ENCODE peak calls at places on chromosomes 11 and 22, in ten cellular contexts. C is lower leg skin, Q is heart left ventricle, V is cardiac fibroblast, O is GM12878, B is AG10803, Z is OCI-LY7, U is retinal pigment epithelial cell, P is GM06990, T is hepatocyte. D is an unnamed sample.
A peak's percentile ranks its signal among the peaks of the same experiment; 100 is the strongest.

GRCh38 chr11:70315726-70316125 is 45.2 kb downstream of the PPFIA1 start:
- DNase-seq in T (no peak), O (no peak), Q (no peak), C (no peak), P (no peak), Z (no peak), V (no peak), B (no peak), U (no peak), D (no peak)

GRCh38 chr22:25159028-25159427 is 40.6 kb upstream of the CRYBB3 start:
- DNase-seq in T (no peak), Q (no peak), C (no peak), Z (no peak), U (no peak), B (no peak), P (no peak), V (peak; percentile 16), O (no peak), D (no peak)

GRCh38 chr11:5289696-5290095 is 12.1 kb downstream of the OR51B4 start:
- DNase-seq in U (no peak), Z (no peak), O (no peak), P (no peak), B (peak; percentile 22), V (no peak), C (no peak), T (no peak), Q (no peak), D (no peak)

GRCh38 chr22:50610581-50610980 is 10.0 kb downstream of the MAPK8IP2 start:
- DNase-seq in O (no peak), V (no peak), U (no peak), T (no peak), Q (no peak), P (no peak), B (no peak), Z (no peak), C (no peak), D (no peak)

GRCh38 chr11:2681408-2682145 is 18.2 kb downstream of the KCNQ1OT1 start:
- DNase-seq in Q (no peak), T (no peak), C (no peak), B (no peak), U (no peak), V (no peak), O (no peak), Z (no peak), P (no peak), D (no peak)

GRCh38 chr11:78290293-78291176 is 101.8 kb downstream of the USP35 start:
- DNase-seq in Z (peak; percentile 5), V (peak; percentile 88), T (peak; percentile 50), C (peak; percentile 85), P (no peak), B (peak; percentile 85), U (no peak), Q (no peak), O (no peak), D (no peak)

GRCh38 chr11:36044636-36045035 is 100.8 kb downstream of the LDLRAD3 start:
- DNase-seq in Z (no peak), O (no peak), B (no peak), C (no peak), P (no peak), T (no peak), V (no peak), Q (no peak), U (no peak), D (no peak)

GRCh38 chr11:69642549-69642912 is 1.6 kb downstream of the CCND1 start:
- DNase-seq in V (no peak), Z (no peak), O (no peak), Q (peak; percentile 57), B (no peak), P (no peak), U (no peak), C (no peak), T (peak; percentile 55), D (no peak)

GRCh38 chr11:66986178-66986545 is 11.1 kb downstream of the C11orf86 start:
- DNase-seq in B (no peak), U (no peak), C (no peak), T (no peak), Z (no peak), P (no peak), O (no peak), Q (no peak), V (no peak), D (no peak)

GRCh38 chr11:133913761-133914160 is 43.0 kb downstream of the IGSF9B start:
- DNase-seq in Z (no peak), V (no peak), C (no peak), U (no peak), O (no peak), T (no peak), Q (no peak), P (no peak), B (no peak), D (no peak)

GRCh38 chr11:25602149-25602548 is 729.8 kb upstream of the ANO3 start:
- DNase-seq in B (no peak), Q (no peak), Z (no peak), O (no peak), P (no peak), U (no peak), V (no peak), C (no peak), T (no peak), D (no peak)

DNA sequence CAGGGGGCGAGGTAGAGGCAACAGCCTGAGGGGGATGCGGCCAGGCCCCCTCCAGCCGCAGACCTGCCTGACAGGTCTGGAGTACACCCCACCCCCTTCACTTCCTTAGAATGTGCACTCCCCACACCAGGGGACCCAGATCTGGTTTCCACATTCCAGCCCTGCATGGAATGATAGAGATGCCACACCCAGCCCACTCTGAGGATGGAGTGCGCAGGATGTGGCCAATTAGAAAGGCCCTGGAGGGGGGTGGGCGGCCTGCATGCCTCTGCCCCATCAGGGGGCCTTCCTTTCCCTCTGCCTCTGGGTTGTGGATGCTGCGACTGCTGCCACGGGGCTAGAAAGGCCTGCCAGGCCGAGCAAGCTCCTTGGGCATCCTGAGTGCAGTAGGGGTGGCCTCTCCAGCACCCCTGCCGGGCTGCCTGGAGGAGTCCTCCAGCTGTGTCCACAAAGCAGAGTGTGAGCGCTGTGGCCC is 28.2 kb upstream of the MGAT3 start:
- DNase-seq in B (no peak), O (no peak), Q (no peak), P (no peak), Z (no peak), C (no peak), V (no peak), T (peak; percentile 40), U (no peak), D (no peak)
- TF ChIP-seq CTCF in B (no peak), O (no peak), Q (no peak), P (no peak), Z (no peak), C (no peak), V (no peak), T (no peak), U (no peak), D (no peak)

GRCh38 chr22:17977371-17977770 is 47.0 kb downstream of the MICAL3 start:
- DNase-seq in B (no peak), T (no peak), V (no peak), O (no peak), U (no peak), P (no peak), Q (no peak), Z (no peak), C (no peak), D (no peak)
- H3K4me3 ChIP-seq in B (no peak overlapping the region), T (no peak overlapping the region), V (no peak overlapping the region), O (no peak overlapping the region), U (no peak overlapping the region), P (no peak overlapping the region), Q (no peak overlapping the region), Z (no peak overlapping the region), C (no peak overlapping the region), D (no peak overlapping the region)

GRCh38 chr11:72814139-72814830 is at the start of gene ATG16L2:
- DNase-seq in V (peak; percentile 88), B (peak; percentile 79), O (no peak), P (peak; percentile 93), C (peak; percentile 69), Q (peak; percentile 91), T (peak; percentile 95), Z (peak; percentile 91), U (no peak), D (peak; percentile 92)

GRCh38 chr11:72816404-72816990 is 2.3 kb downstream of the ATG16L2 start:
- DNase-seq in B (no peak), T (no peak), V (no peak), Q (no peak), U (no peak), P (no peak), C (no peak), O (no peak), Z (no peak), D (no peak)

GRCh38 chr11:72813740-72814138 is 472 bp upstream of the ATG16L2 start:
- DNase-seq in Z (peak; percentile 92), B (peak; percentile 75), P (peak; percentile 91), C (no peak), Q (peak; percentile 86), U (no peak), T (peak; percentile 91), V (peak; percentile 83), O (no peak), D (peak; percentile 88)

GRCh38 chr11:72812968-72813739 is 1.1 kb upstream of the ATG16L2 start:
- DNase-seq in Q (no peak), V (peak; percentile 58), B (peak; percentile 63), Z (peak; percentile 88), O (no peak), C (no peak), P (peak; percentile 69), U (no peak), T (peak; percentile 49), D (peak; percentile 86)

DNA sequence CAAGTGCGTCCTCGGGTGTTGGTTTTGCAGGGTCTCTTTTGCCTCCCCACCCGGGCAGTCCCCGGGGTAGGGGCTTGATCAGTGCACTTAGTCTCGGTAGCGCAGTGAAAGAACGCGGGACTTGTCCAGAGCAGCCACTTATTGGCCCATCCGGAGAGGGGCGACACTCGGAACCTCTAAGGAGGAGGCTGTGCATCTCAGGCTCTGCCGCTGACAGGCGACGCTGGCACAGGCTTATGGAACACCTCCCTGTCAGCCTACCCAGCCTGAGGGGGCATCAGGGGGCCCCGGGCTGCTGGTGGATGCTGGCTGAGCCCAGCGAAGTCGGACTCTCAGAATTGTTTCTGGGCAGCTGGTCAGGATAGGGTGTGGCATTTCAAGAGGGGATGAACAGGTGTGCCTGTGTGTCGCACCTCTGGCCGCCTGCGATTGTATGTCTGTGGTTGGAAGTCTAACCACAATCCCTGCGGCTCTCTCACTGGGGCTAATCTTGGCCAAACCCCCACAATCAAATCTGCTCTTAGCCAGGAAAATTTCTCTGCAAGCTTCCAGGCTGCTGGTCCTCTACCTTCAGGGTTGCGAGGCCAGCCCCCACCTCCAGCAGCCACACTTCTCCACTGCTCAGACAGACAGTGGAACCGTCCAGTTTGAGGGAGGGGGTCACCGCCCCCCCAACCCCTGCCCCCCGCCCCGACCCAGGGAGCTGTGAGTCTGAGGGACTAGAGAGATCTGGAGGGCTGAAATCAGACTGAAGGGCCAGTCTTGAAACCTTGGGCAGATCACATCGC is 814 bp downstream of the ATG16L2 start:
- DNase-seq in U (no peak), O (no peak), P (peak; percentile 83), T (peak; percentile 79), Z (peak; percentile 86), B (peak; percentile 56), Q (peak; percentile 43), C (no peak), V (peak; percentile 54), D (peak; percentile 84)
- TF ChIP-seq CTCF in U (no peak), O (peak; percentile 15), P (peak; percentile 43), T (peak; percentile 15), Z (peak; percentile 60), B (no peak), Q (no peak), C (no peak), V (no peak), D (no peak)

DNA sequence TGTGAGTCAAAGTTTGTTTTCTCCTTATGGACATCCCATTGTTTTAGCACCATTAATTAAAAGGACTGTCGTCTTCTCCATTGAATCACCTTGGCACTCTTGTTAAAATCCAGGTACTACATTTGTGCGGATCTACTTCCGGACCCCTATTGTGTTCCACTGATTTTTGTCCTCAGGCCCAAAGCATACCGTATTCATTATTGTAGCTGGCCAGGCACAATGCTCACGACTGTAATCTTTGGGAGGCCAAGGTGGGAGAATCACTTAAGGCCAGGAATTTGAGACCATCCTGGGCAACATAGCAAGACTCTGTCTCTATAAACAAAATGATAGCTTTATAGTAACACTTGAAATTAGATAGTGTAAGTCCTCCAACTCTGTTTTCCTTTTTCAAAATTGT is 8.9 kb upstream of the GNB1L start:
- DNase-seq in Z (no peak), V (no peak), B (no peak), P (no peak), T (no peak), U (no peak), O (no peak), C (no peak), Q (no peak), D (no peak)
- H3K4me3 ChIP-seq in Z (no peak overlapping the region), V (no peak overlapping the region), B (no peak overlapping the region), P (no peak overlapping the region), T (no peak overlapping the region), U (no peak overlapping the region), O (no peak overlapping the region), C (no peak overlapping the region), Q (no peak overlapping the region), D (no peak overlapping the region)